ENCODE peak calls at places on chromosomes 3 and 15, in five cellular contexts. N, K, X, P and J are unnamed samples.
A peak's percentile ranks its signal among the peaks of the same experiment; 100 is the strongest.

GRCh38 chr3:154971771-154972326 is 108.3 kb upstream of the MME start:
- DNase-seq in X (no peak), N (peak; percentile 82), K (peak; percentile 91), P (no peak), J (no peak)

GRCh38 chr3:39905788-39906187 is 96.4 kb downstream of the MYRIP start:
- DNase-seq in X (no peak), K (no peak), P (no peak), N (no peak), J (no peak)

GRCh38 chr3:112333386-112334334 is 704 bp downstream of the CD200 start:
- DNase-seq in P (no peak), K (peak; percentile 56), N (no peak), X (no peak), J (no peak)

GRCh38 chr15:81645470-81645869 is 271.5 kb upstream of the TMC3 start:
- DNase-seq in N (no peak), K (no peak), X (no peak), P (no peak), J (no peak)

GRCh38 chr3:55189359-55189801 is 261.5 kb upstream of the LRTM1 start:
- DNase-seq in N (peak; percentile 97), P (no peak), K (peak; percentile 38), X (peak; percentile 10), J (peak; percentile 42)

GRCh38 chr3:170487091-170487490 is 68.4 kb downstream of the CLDN11 start:
- DNase-seq in X (no peak), K (no peak), N (no peak), P (no peak), J (no peak)

GRCh38 chr3:185940951-185941350 is 3.1 kb upstream of the TRA2B start:
- DNase-seq in N (no peak), K (no peak), P (no peak), X (no peak), J (no peak)

GRCh38 chr15:68411276-68411675 is 20.7 kb downstream of the ITGA11 start:
- DNase-seq in N (no peak), X (no peak), K (no peak), P (no peak), J (no peak)

GRCh38 chr3:11810276-11810675 is 36.4 kb downstream of the TAMM41 start:
- DNase-seq in K (peak; percentile 61), N (peak; percentile 58), P (no peak), X (no peak), J (no peak)

GRCh38 chr15:53323197-53323596 is 436.3 kb downstream of the WDR72 start:
- DNase-seq in P (no peak), N (no peak), X (no peak), K (no peak), J (no peak)

GRCh38 chr3:149507491-149508324 is 33.2 kb downstream of the TM4SF4 start:
- DNase-seq in N (no peak), K (peak; percentile 54), X (no peak), P (peak; percentile 60), J (peak; percentile 27)

GRCh38 chr3:194944526-194944925 is 258.8 kb downstream of the FAM43A start:
- DNase-seq in P (no peak), X (no peak), K (no peak), N (no peak), J (no peak)

GRCh38 chr3:32278714-32279113 is 40.2 kb downstream of the CMTM8 start:
- DNase-seq in X (no peak), N (peak; percentile 69), P (no peak), K (peak; percentile 74), J (no peak)

GRCh38 chr15:62889734-62890505 is 152.6 kb upstream of the TPM1 start:
- DNase-seq in X (no peak), N (peak; percentile 88), K (peak; percentile 76), P (no peak), J (no peak)

GRCh38 chr3:96266395-96267187 is 547.8 kb upstream of the EPHA6 start:
- DNase-seq in N (peak; percentile 32), K (peak; percentile 66), X (no peak), P (no peak), J (no peak)

GRCh38 chr3:115217678-115218451 is 70.8 kb upstream of the ZBTB20 start:
- DNase-seq in X (no peak), N (peak; percentile 79), P (no peak), K (peak; percentile 89), J (peak; percentile 29)

GRCh38 chr3:69330891-69331400 is 54.9 kb downstream of the FRMD4B start:
- DNase-seq in P (no peak), K (no peak), X (no peak), N (no peak), J (no peak)

GRCh38 chr3:157093096-157093495 is 66.9 kb downstream of the CCNL1 start:
- DNase-seq in K (no peak), N (no peak), X (no peak), P (no peak), J (no peak)

GRCh38 chr3:64908292-64908691 is 220.5 kb upstream of the ADAMTS9 start:
- DNase-seq in P (no peak), N (peak; percentile 31), X (no peak), K (peak; percentile 51), J (no peak)

GRCh38 chr15:90560229-90560771 is 30.6 kb downstream of the CRTC3 start:
- DNase-seq in K (peak; percentile 95), P (peak; percentile 61), X (peak; percentile 48), N (peak; percentile 99), J (no peak)
- H3K4me3 ChIP-seq in K (no peak overlapping the region), P (no peak overlapping the region), X (no peak overlapping the region), N (no peak overlapping the region), J (no peak overlapping the region)

GRCh38 chr3:73616056-73616455 is 8.7 kb downstream of the PDZRN3 start:
- DNase-seq in X (no peak), N (no peak), P (no peak), K (no peak), J (no peak)
- H3K4me3 ChIP-seq in X (no peak overlapping the region), N (no peak overlapping the region), P (no peak overlapping the region), K (no peak overlapping the region), J (no peak overlapping the region)

GRCh38 chr15:73323374-73323955 is 45.3 kb downstream of the HCN4 start:
- DNase-seq in N (no peak), X (no peak), P (no peak), K (no peak), J (no peak)
- H3K4me3 ChIP-seq in N (no peak overlapping the region), X (no peak overlapping the region), P (no peak overlapping the region), K (no peak overlapping the region), J (no peak overlapping the region)

GRCh38 chr3:6228958-6229683 is 631.8 kb upstream of the GRM7 start:
- DNase-seq in K (no peak), N (no peak), X (no peak), P (no peak), J (no peak)

GRCh38 chr3:6229778-6230410 is 631.0 kb upstream of the GRM7 start:
- DNase-seq in X (no peak), K (no peak), N (no peak), P (no peak), J (no peak)
- H3K4me3 ChIP-seq in X (no peak overlapping the region), K (no peak overlapping the region), N (no peak overlapping the region), P (no peak overlapping the region), J (no peak overlapping the region)

DNA sequence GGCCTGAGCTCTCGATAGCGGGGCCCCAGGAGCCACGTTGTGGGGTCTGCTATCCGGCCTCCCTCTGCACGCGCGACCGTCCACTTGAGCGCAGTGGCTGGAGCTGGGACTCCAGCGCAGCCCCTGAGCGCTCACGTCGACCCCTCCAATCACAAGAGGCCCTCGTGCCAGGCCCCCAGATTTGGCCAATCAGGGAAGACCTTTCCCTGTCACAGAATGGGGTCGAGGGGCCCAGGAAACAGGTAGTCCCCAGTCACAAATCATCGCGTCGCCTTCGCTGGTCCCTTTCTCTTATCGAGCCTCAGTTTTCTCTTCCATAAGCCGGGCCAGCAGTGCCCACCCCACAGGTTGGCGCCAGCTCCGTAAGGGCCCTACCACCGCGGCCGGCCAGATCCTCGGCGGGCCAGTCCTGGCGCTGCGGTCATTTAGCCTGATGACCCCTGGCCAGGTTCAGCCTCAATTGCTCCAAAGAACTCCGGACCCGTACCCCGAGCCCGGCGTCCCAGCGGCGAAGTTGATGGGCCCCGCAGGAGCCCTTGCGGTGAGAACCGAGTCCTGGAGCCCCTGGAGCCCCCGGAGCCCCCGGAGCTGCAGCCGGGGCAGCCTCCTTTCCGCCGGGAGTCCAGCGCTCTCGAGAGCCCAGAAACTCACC is 435 bp downstream of the ALDH1L1 start:
- DNase-seq in N (no peak), X (peak; percentile 74), K (no peak), P (peak; percentile 90), J (no peak)
- H3K4me3 ChIP-seq in N (peak overlapping the region; percentile 49), X (peak overlapping the region; percentile 68), K (peak overlapping the region; percentile 42), P (peak overlapping the region; percentile 82), J (no peak overlapping the region)

GRCh38 chr3:89699771-89700170 is 592.4 kb downstream of the EPHA3 start:
- DNase-seq in N (no peak), P (no peak), X (no peak), K (peak; percentile 20), J (peak; percentile 7)
- H3K4me3 ChIP-seq in N (no peak overlapping the region), P (no peak overlapping the region), X (no peak overlapping the region), K (no peak overlapping the region), J (no peak overlapping the region)

GRCh38 chr15:40238481-40238926 is 359 bp upstream of the PAK6 start:
- DNase-seq in P (no peak), N (no peak), K (no peak), X (no peak), J (no peak)
- H3K4me3 ChIP-seq in P (peak overlapping the region; percentile 50), N (no peak overlapping the region), K (peak overlapping the region; percentile 35), X (peak overlapping the region; percentile 40), J (peak overlapping the region; percentile 39)

DNA sequence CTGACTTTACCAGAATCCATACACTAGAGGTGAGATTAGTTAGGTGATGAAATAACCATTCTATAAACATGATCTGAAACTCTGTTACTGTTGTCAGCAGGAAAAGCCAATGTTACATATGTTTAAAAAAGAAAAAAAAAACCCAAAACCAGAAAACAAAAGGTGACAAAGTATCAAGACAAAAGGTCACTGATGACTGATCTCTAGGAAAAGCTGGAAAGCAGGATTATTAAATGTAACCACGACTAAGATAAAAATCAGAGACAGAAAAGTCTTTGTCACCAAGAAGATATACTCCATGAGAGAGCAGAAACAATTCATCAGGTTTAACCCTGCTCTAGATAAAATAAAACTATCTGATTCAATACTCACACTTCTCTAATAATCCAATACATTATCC is 5.4 kb upstream of the SETD5 start:
- DNase-seq in P (no peak), X (no peak), K (no peak), N (no peak), J (no peak)
- H3K4me3 ChIP-seq in P (no peak overlapping the region), X (no peak overlapping the region), K (no peak overlapping the region), N (no peak overlapping the region), J (no peak overlapping the region)